ENCODE peak calls at places on chromosomes 13 and 19, in four cellular contexts. P, T, I and Q are unnamed samples.

GRCh38 chr13:76644906-76645305 is 241.3 kb downstream of the KCTD12 start:
- ATAC-seq in P (no peak), T (no peak), I (no peak), Q (no peak)

GRCh38 chr13:113582841-113583631 is 1.5 kb upstream of the TFDP1 start:
- ATAC-seq in P (no peak), T (no peak), I (no peak), Q (no peak)

GRCh38 chr13:77002590-77003190 is 10.8 kb downstream of the CLN5 start:
- ATAC-seq in P (no peak), T (peak), I (no peak), Q (no peak)

GRCh38 chr13:105037064-105037463 is 1498.4 kb downstream of the EFNB2 start:
- ATAC-seq in P (no peak), T (no peak), I (no peak), Q (no peak)

GRCh38 chr19:43572172-43572588 is 3.1 kb downstream of the XRCC1 start:
- ATAC-seq in P (no peak), T (no peak), I (no peak), Q (no peak)

GRCh38 chr19:45876161-45876410 is 9.9 kb downstream of the IRF2BP1 start:
- ATAC-seq in P (peak), T (peak), I (no peak), Q (peak)

GRCh38 chr13:98044301-98044700 is 90.8 kb downstream of the IPO5 start:
- ATAC-seq in P (no peak), T (no peak), I (no peak), Q (no peak)

GRCh38 chr19:39907213-39907612 is 27.2 kb downstream of the FCGBP start:
- ATAC-seq in P (no peak), T (no peak), I (no peak), Q (no peak)

GRCh38 chr19:38745316-38745715 is 1.0 kb upstream of the CAPN12 start:
- ATAC-seq in P (no peak), T (no peak), I (no peak), Q (no peak)

GRCh38 chr13:99033814-99034213 is 56.0 kb upstream of the DOCK9 start:
- ATAC-seq in P (peak), T (peak), I (peak), Q (peak)

GRCh38 chr19:38134538-38135149 is 89.4 kb downstream of the DPF1 start:
- ATAC-seq in P (no peak), T (no peak), I (no peak), Q (no peak)

GRCh38 chr19:57664269-57665127 is 4.2 kb upstream of the ZSCAN4 start:
- ATAC-seq in P (peak), T (peak), I (peak), Q (peak)

GRCh38 chr13:27353653-27354052 is 70.8 kb upstream of the GTF3A start:
- ATAC-seq in P (no peak), T (no peak), I (no peak), Q (peak)

GRCh38 chr19:34505321-34506025 is 23.9 kb downstream of the WTIP start:
- ATAC-seq in P (no peak), T (no peak), I (no peak), Q (no peak)

GRCh38 chr19:33368074-33368864 is 5.2 kb upstream of the CEBPG start:
- ATAC-seq in P (no peak), T (no peak), I (no peak), Q (peak)

GRCh38 chr13:50224534-50224933 is 209.3 kb downstream of the KCNRG start:
- ATAC-seq in P (peak), T (no peak), I (no peak), Q (peak)

GRCh38 chr19:19256072-19256969 is 16.8 kb downstream of the TM6SF2 start:
- ATAC-seq in P (no peak), T (peak), I (no peak), Q (no peak)

GRCh38 chr19:54434862-54435174 is 14.2 kb upstream of the LENG8 start:
- ATAC-seq in P (peak), T (no peak), I (no peak), Q (no peak)

GRCh38 chr13:23477096-23477495 is 43.6 kb upstream of the SACS start:
- ATAC-seq in P (no peak), T (no peak), I (no peak), Q (no peak)

GRCh38 chr13:98252931-98253470 is 75.9 kb upstream of the RNF113B start:
- ATAC-seq in P (no peak), T (no peak), I (no peak), Q (no peak)

GRCh38 chr13:113841355-113841653 is 22.6 kb downstream of the GAS6 start:
- ATAC-seq in P (no peak), T (no peak), I (no peak), Q (no peak)

GRCh38 chr13:25180795-25181537 is 8.9 kb upstream of the AMER2 start:
- ATAC-seq in P (no peak), T (no peak), I (no peak), Q (no peak)